ENCODE peak calls at places on chromosomes 4 and X, in four cellular contexts. Z, G, O and F are unnamed samples.

GRCh38 chrX:13005671-13006473 is 31.0 kb downstream of the TMSB4X start:
- DNase-seq in G (no peak), O (no peak), Z (no peak), F (peak; percentile 50)

GRCh38 chr4:165384608-165385007 is 5.8 kb downstream of the CPE start:
- DNase-seq in Z (no peak), G (no peak), O (no peak), F (no peak)

GRCh38 chr4:6910340-6910959 is 824 bp downstream of the TBC1D14 start:
- DNase-seq in O (no peak), Z (no peak), G (no peak), F (no peak)

GRCh38 chrX:18598413-18598812 is 73.5 kb downstream of the RS1 start:
- DNase-seq in Z (no peak), O (no peak), G (no peak), F (no peak)

GRCh38 chrX:1212532-1212931 is at the start of gene CRLF2:
- DNase-seq in O (no peak), Z (peak; percentile 19), G (no peak), F (peak; percentile 66)

GRCh38 chrX:15619053-15619772 is 18.5 kb upstream of the ACE2 start:
- DNase-seq in Z (no peak), O (no peak), G (no peak), F (no peak)

GRCh38 chr4:13445841-13446790 is 38.0 kb downstream of the RAB28 start:
- DNase-seq in O (no peak), Z (no peak), G (no peak), F (no peak)

GRCh38 chr4:5050520-5050955 is 742 bp upstream of the STK32B start:
- DNase-seq in O (peak; percentile 69), Z (no peak), G (peak; percentile 77), F (no peak)

GRCh38 chr4:13056630-13057187 is 427.4 kb downstream of the RAB28 start:
- DNase-seq in G (no peak), O (no peak), Z (no peak), F (no peak)

GRCh38 chrX:50770702-50771101 is 43.3 kb downstream of the SHROOM4 start:
- DNase-seq in O (no peak), G (no peak), Z (no peak), F (no peak)

GRCh38 chrX:71652405-71652804 is 14.9 kb upstream of the LOC101059915 start:
- DNase-seq in O (no peak), Z (peak; percentile 61), G (no peak), F (peak; percentile 9)

GRCh38 chrX:19879742-19880378 is 7.5 kb downstream of the SH3KBP1 start:
- DNase-seq in Z (no peak), O (no peak), G (no peak), F (no peak)

GRCh38 chrX:2823795-2824386 is 4.8 kb upstream of the GYG2 start:
- DNase-seq in G (no peak), Z (no peak), O (no peak), F (no peak)

GRCh38 chr4:168651374-168651773 is 154.5 kb downstream of the PALLD start:
- DNase-seq in Z (no peak), O (no peak), G (no peak), F (no peak)

GRCh38 chrX:130575831-130576404 is 174.1 kb downstream of the RBMX2 start:
- DNase-seq in G (peak; percentile 62), O (peak; percentile 21), Z (peak; percentile 1), F (no peak)

GRCh38 chr4:145609494-145610427 is 9.4 kb upstream of the MMAA start:
- DNase-seq in Z (peak; percentile 40), G (no peak), O (no peak), F (peak; percentile 76)

GRCh38 chrX:15737188-15737956 is 698 bp upstream of the CA5B start:
- DNase-seq in O (no peak), G (no peak), Z (peak; percentile 25), F (peak; percentile 14)

GRCh38 chrX:132181364-132181763 is 37.9 kb downstream of the RAP2C start:
- DNase-seq in G (no peak), Z (no peak), O (peak; percentile 17), F (no peak)

GRCh38 chr4:104163820-104164219 is 330.9 kb downstream of the CXXC4 start:
- DNase-seq in O (no peak), G (no peak), Z (no peak), F (no peak)

GRCh38 chr4:165079476-165079875 is 25.8 kb downstream of the TRIM75 start:
- DNase-seq in O (peak; percentile 25), Z (no peak), G (no peak), F (no peak)

GRCh38 chr4:139851639-139852038 is 186.0 kb downstream of the MGST2 start:
- DNase-seq in O (no peak), Z (no peak), G (no peak), F (no peak)

GRCh38 chrX:34521563-34521962 is 135.5 kb downstream of the TMEM47 start:
- DNase-seq in Z (no peak), O (no peak), G (no peak), F (no peak)

GRCh38 chr4:128387600-128388351 is 100.2 kb upstream of the PGRMC2 start:
- DNase-seq in Z (no peak), O (no peak), G (no peak), F (no peak)

GRCh38 chr4:40149960-40150385 is 46.9 kb upstream of the RHOH start:
- DNase-seq in G (peak; percentile 68), Z (peak; percentile 77), O (no peak), F (peak; percentile 87)

DNA sequence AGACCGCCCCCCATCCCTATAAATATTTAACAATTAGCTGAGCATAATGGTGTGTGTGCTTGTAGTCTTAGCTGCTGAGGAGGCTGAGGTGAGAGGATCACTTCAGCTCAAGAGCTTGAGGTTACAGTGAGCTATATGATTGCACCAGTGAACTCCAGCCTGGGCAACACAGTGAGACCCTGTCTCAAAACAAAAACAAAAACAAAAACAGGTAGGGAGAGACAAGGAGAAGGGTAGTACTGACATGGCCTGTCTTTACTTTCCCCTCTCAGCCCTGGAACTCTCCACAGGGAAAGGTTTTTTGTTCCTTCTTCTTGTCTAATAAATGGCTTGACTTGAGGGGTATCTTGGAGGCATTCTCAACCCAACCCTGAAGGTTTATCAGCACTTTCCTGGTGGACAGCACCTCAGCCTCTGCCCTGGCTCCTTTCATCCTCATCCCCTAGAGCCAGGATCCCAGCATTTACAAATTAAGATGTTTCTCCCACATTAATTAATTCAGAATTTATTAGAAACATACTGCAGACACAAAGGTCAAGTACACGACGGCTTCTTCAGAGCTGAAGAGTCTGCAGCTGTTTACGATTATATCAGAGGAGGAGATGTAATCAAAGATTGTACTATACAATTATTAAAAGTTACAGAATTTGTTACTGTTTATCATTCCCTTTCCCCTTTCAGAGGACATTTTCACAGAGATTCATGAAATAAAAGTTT is 131.8 kb downstream of the AFF1 start:
- DNase-seq in Z (no peak), O (no peak), G (no peak), F (no peak)
- H3K4me1 ChIP-seq in Z (peaks cover 2% of the 10 kb centered on the region), O (peaks cover 36% of the 10 kb centered on the region), G (peaks cover 8% of the 10 kb centered on the region), F (peaks cover under 1% of the 10 kb centered on the region)

GRCh38 chr4:143358419-143358818 is 21.7 kb downstream of the GAB1 start:
- DNase-seq in O (no peak), Z (no peak), G (no peak), F (no peak)

GRCh38 chr4:143355540-143356217 is 19.0 kb downstream of the GAB1 start:
- DNase-seq in G (no peak), Z (no peak), O (no peak), F (no peak)

GRCh38 chr4:143356493-143356892 is 19.8 kb downstream of the GAB1 start:
- DNase-seq in G (no peak), Z (no peak), O (no peak), F (no peak)

GRCh38 chr4:143358923-143359694 is 22.4 kb downstream of the GAB1 start:
- DNase-seq in Z (peak; percentile 17), O (no peak), G (no peak), F (no peak)

DNA sequence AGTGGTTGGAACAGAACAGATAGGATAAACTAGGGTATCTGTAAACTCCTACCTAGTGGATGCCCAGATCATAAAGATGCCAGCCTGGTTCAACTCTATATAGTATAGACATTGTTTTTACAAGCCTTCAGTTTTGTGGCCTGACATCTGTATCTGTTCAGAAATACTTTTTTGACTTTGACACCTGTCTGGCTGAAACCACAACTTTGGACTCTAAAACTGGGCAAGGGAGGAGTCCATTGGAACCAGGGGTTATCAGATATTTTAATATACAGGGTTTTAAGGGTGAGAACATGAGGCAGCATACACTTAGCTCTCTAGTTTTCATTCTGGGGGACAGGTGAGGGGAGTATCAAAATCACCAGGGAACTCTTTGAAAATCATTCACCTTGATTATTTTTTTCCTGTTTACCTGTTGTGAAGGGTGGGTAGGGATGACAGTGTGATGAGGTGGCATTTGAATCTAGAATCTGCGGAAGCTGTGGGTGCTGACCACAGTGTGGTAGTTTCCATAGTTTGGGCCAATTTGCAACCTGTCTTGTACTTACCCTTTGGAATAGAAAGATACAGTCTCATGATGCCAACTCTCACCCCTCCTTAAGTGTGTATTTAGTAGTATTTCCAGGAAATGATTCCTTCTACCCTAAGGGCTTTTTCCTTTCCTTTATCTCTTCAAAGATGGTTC is 20.6 kb downstream of the GAB1 start:
- DNase-seq in Z (peak; percentile 8), O (no peak), G (no peak), F (no peak)
- H3K4me1 ChIP-seq in Z (peaks cover 15% of the 10 kb centered on the region), O (peaks cover 81% of the 10 kb centered on the region), G (peaks cover 62% of the 10 kb centered on the region), F (no peaks in the 10 kb centered on the region)

GRCh38 chr4:2936773-2937145 is 26.4 kb downstream of the NOP14 start:
- DNase-seq in O (no peak), Z (no peak), G (peak; percentile 65), F (peak; percentile 52)
- H3K4me1 ChIP-seq in O (peaks cover 44% of the 10 kb centered on the region), Z (peaks cover 49% of the 10 kb centered on the region), G (peaks cover 18% of the 10 kb centered on the region), F (peaks cover 52% of the 10 kb centered on the region)

GRCh38 chr4:112510191-112510467 is 5.9 kb downstream of the NEUROG2 start:
- DNase-seq in Z (no peak), G (no peak), O (no peak), F (no peak)

GRCh38 chr4:112511294-112512118 is 4.5 kb downstream of the NEUROG2 start:
- DNase-seq in Z (no peak), G (no peak), O (no peak), F (no peak)

GRCh38 chr4:112509243-112510190 is 6.5 kb downstream of the NEUROG2 start:
- DNase-seq in G (no peak), O (no peak), Z (no peak), F (no peak)

GRCh38 chr4:112514079-112514448 is 1.9 kb downstream of the NEUROG2 start:
- DNase-seq in O (no peak), G (no peak), Z (no peak), F (no peak)

GRCh38 chr4:112510468-112511293 is 5.3 kb downstream of the NEUROG2 start:
- DNase-seq in O (no peak), G (peak; percentile 62), Z (no peak), F (no peak)
- H3K4me1 ChIP-seq in O (peaks cover 41% of the 10 kb centered on the region), G (peaks cover 30% of the 10 kb centered on the region), Z (peaks cover 49% of the 10 kb centered on the region), F (peaks cover 40% of the 10 kb centered on the region)